ENCODE peak calls at places on chromosomes 3 and 15, in four cellular contexts. F, Z, C and E are unnamed samples.

GRCh38 chr15:78420220-78420619 is 17.8 kb upstream of the IREB2 start:
- DNase-seq in F (no peak), Z (no peak), C (no peak), E (no peak)

GRCh38 chr15:99552111-99552510 is 13.7 kb upstream of the MEF2A start:
- DNase-seq in F (no peak), Z (no peak), C (no peak), E (no peak)

GRCh38 chr3:112629425-112629824 is 11.5 kb downstream of the CCDC80 start:
- DNase-seq in F (peak), Z (peak), C (no peak), E (peak)

GRCh38 chr3:36957862-36958686 is 13.2 kb upstream of the TRANK1 start:
- DNase-seq in F (no peak), Z (no peak), C (no peak), E (no peak)

GRCh38 chr3:186035277-186035676 is 73.6 kb downstream of the ETV5 start:
- DNase-seq in F (no peak), Z (no peak), C (no peak), E (peak)

GRCh38 chr15:65189102-65189740 is 4.1 kb upstream of the CLPX start:
- DNase-seq in F (no peak), Z (no peak), C (peak), E (no peak)

GRCh38 chr3:184192889-184193288 is 6.9 kb downstream of the ABCF3 start:
- DNase-seq in F (no peak), Z (no peak), C (no peak), E (no peak)

GRCh38 chr3:127942613-127943012 is 27.6 kb downstream of the KBTBD12 start:
- DNase-seq in F (no peak), Z (no peak), C (no peak), E (no peak)

GRCh38 chr3:31185004-31185357 is 290.5 kb upstream of the GADL1 start:
- DNase-seq in F (no peak), Z (no peak), C (no peak), E (no peak)

GRCh38 chr3:184345678-184346144 is 8.3 kb downstream of the FAM131A start:
- DNase-seq in F (peak), Z (peak), C (peak), E (peak)

GRCh38 chr3:123143669-123144411 is 57.9 kb upstream of the SEC22A start:
- DNase-seq in F (no peak), Z (no peak), C (no peak), E (peak)

GRCh38 chr3:64016941-64017620 is 6.2 kb downstream of the PSMD6 start:
- DNase-seq in F (no peak), Z (no peak), C (no peak), E (no peak)

GRCh38 chr3:56467801-56468183 is 475 bp downstream of the ERC2 start:
- DNase-seq in F (no peak), Z (no peak), C (no peak), E (no peak)

GRCh38 chr3:20905210-20905805 is 719.3 kb upstream of the SGO1 start:
- DNase-seq in F (no peak), Z (no peak), C (no peak), E (no peak)

GRCh38 chr3:196537319-196537984 is 22.3 kb upstream of the SMCO1 start:
- DNase-seq in F (no peak), Z (no peak), C (no peak), E (peak)

GRCh38 chr3:114427407-114428172 is 133.8 kb downstream of the TIGIT start:
- DNase-seq in F (no peak), Z (no peak), C (no peak), E (no peak)

GRCh38 chr15:43211336-43211735 is 9.5 kb downstream of the EPB42 start:
- DNase-seq in F (no peak), Z (no peak), C (no peak), E (no peak)